ENCODE peak calls at places on chromosomes 1 and 21, in four cellular contexts. E is IMR-90, A is mesendoderm, R is H1. K is an unnamed sample.

GRCh38 chr1:204320413-204320812 is 39.3 kb downstream of the PLEKHA6 start:
- DNase-seq in E (peak; percentile 91), A (peak; percentile 64), R (no peak), K (no peak)

GRCh38 chr1:12142141-12142823 is 24.5 kb upstream of the TNFRSF1B start:
- DNase-seq in E (no peak), A (no peak), R (no peak), K (no peak)

GRCh38 chr21:37452222-37452621 is 85.6 kb downstream of the DYRK1A start:
- DNase-seq in E (peak; percentile 94), A (peak; percentile 68), R (no peak), K (no peak)

GRCh38 chr1:153963030-153963849 is at the start of gene SLC39A1:
- DNase-seq in E (peak; percentile 95), A (peak; percentile 99), R (peak; percentile 99), K (peak; percentile 99)

GRCh38 chr21:42411891-42412635 is 8.4 kb downstream of the UBASH3A start:
- DNase-seq in E (no peak), A (no peak), R (no peak), K (no peak)

GRCh38 chr1:156704930-156705320 is 458 bp downstream of the CRABP2 start:
- DNase-seq in E (peak; percentile 75), A (peak; percentile 56), R (peak; percentile 64), K (no peak)

GRCh38 chr1:5907966-5908365 is 84.3 kb downstream of the NPHP4 start:
- DNase-seq in E (no peak), A (no peak), R (peak; percentile 31), K (peak; percentile 15)

GRCh38 chr1:56491441-56491840 is 87.9 kb downstream of the PLPP3 start:
- DNase-seq in E (peak; percentile 24), A (no peak), R (no peak), K (no peak)

GRCh38 chr1:222464841-222465210 is 83.1 kb downstream of the HHIPL2 start:
- DNase-seq in E (peak; percentile 73), A (peak; percentile 80), R (peak; percentile 80), K (peak; percentile 56)

GRCh38 chr1:156104065-156104810 is 10.3 kb upstream of the LMNA start:
- DNase-seq in E (peak; percentile 80), A (peak; percentile 92), R (no peak), K (peak; percentile 69)

GRCh38 chr1:107449326-107449725 is 308.5 kb downstream of the NTNG1 start:
- DNase-seq in E (no peak), A (no peak), R (no peak), K (no peak)

GRCh38 chr1:227893696-227894305 is 53.9 kb downstream of the WNT9A start:
- DNase-seq in E (no peak), A (no peak), R (peak; percentile 33), K (peak; percentile 25)

GRCh38 chr1:15153842-15154479 is 414 bp downstream of the TMEM51 start:
- DNase-seq in E (peak; percentile 66), A (peak; percentile 76), R (peak; percentile 94), K (peak; percentile 78)

GRCh38 chr1:99579691-99580171 is 66.2 kb upstream of the PALMD start:
- DNase-seq in E (no peak), A (no peak), R (no peak), K (no peak)

GRCh38 chr1:23558140-23558871 is 995 bp downstream of the ID3 start:
- DNase-seq in E (peak; percentile 48), A (no peak), R (no peak), K (peak; percentile 52)

DNA sequence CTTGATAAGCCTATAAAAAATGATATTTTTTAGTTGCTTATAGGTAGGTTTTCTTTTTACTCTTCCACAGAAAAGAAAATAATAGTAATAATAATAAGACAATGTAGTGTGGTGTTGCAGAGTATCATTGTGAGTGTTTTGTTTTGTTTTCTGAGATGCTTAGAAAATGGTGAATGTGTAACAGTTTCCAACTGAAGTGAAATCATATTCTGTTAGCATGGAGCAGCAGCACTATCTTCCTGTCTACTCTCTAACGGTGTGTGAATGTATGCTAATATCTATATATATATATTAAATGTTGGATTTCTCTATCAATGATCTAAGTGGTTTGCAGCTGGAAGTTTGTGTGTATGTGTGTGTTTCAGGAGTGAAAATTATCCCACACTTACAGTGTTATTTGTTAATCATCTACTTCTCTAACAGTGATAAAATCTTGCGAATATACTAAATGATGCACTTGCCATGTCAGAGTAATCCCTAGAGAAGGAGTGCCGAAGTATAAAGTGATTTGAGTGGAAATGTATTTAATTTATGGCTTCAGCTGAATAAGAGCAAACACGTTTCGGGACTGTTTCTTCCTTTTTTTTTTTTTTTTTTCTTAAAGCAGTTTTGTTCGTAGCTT is 362 bp downstream of the SAMD13 start:
- DNase-seq in E (no peak), A (no peak), R (no peak), K (no peak)
- H4K5ac ChIP-seq in E (no peak overlapping the region), A (no peak overlapping the region), R (no peak overlapping the region), K (no peak overlapping the region)

DNA sequence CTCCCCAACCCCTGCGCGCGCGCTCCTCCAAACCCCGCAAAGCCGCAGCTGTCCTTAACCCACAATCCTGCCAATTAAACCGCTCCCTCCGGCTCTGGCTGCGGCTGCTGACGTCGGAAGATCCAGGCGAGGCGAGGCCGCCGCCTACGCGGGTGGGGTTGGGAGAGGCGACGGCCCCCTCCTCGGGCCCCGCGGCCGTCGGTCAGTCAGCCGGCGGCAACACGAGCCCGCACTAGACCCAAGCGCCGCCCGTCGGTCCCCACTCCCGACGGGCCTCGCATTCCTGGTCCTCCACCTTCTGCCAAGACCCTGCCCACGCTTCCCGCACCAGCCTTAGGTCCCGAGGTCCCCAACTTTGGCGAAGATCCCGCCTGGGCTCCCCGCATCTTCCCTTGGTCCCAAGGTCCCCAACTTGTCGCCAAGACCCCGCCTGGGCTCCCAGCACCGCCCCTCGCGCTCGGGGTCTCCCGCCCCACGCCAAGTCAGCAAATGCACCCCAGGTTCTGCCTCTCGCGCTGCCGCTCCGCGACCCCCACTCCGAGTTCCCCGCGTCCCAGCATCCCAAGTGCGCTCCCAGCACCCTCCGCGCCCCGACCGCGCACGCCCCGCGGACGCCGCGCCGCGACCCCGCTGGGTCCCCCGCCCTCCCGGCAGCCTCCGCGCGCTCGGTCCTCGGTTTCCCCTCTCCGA is 75.5 kb downstream of the VWA5B1 start:
- DNase-seq in E (peak; percentile 20), A (no peak), R (peak; percentile 58), K (peak; percentile 47)
- H4K5ac ChIP-seq in E (no peak overlapping the region), A (no peak overlapping the region), R (peak overlapping the region; percentile 30), K (no peak overlapping the region)

DNA sequence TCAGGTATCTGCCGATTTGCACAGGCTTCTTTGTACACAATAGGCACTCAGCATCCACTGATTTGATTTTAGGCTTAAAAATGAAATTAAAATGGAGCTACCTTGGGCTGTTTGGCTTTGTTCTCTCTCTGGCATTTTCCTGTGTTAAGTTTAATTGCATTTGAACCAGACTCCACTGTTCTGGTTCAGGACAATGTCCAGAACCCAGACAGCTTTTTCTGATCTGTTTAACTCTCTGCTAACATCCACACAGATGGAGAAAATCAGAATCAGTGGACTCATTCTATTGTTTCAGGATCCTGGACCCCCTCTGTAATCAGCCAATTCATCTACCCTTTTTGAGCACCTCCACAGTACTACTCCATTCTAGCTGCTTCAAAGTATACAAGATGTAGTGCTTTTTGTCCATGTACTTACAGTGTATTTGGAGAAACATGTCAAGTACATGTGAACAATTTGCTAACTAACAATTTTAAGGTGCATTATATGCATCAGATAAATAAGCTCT is 248.1 kb downstream of the PTBP2 start:
- DNase-seq in E (no peak), A (no peak), R (no peak), K (no peak)
- H4K5ac ChIP-seq in E (no peak overlapping the region), A (no peak overlapping the region), R (no peak overlapping the region), K (no peak overlapping the region)

DNA sequence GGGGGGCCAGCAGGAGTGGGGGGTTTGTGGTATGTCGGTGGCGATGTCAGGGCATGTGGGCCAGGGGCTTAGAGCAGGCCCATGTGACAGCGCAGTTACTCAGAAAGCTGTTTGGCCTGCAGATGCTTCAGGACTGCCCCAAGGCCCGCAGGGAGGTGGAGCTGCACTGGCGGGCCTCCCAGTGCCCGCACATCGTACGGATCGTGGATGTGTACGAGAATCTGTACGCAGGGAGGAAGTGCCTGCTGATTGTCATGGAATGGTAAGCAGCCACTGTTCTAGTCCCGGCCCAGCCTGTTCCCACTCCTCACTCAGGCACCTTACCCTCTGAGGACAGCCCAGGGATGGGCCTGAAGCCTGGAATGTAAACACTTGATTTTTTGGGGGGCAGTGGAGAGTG is 42.0 kb upstream of the IL19 start:
- DNase-seq in E (no peak), A (no peak), R (no peak), K (no peak)
- H4K5ac ChIP-seq in E (no peak overlapping the region), A (no peak overlapping the region), R (no peak overlapping the region), K (no peak overlapping the region)

GRCh38 chr1:202049129-202049528 is 38.7 kb downstream of the ELF3 start:
- DNase-seq in E (no peak), A (no peak), R (no peak), K (no peak)
- H4K5ac ChIP-seq in E (no peak overlapping the region), A (no peak overlapping the region), R (no peak overlapping the region), K (no peak overlapping the region)

GRCh38 chr1:31814631-31815306 is 1.1 kb downstream of the SPOCD1 start:
- DNase-seq in E (no peak), A (no peak), R (no peak), K (no peak)
- H4K5ac ChIP-seq in E (no peak overlapping the region), A (no peak overlapping the region), R (no peak overlapping the region), K (no peak overlapping the region)

K was measured in H9.